ENCODE peak calls at places on chromosomes 11 and 22, in five cellular contexts. One of them, this sample, is unnamed.
A peak's percentile ranks its signal among the peaks of the same experiment; 100 is the strongest.

GRCh38 chr11:47004595-47005033 is 68.1 kb downstream of the CSTPP1 start:
- DNase-seq in left cardiac atrium: peak; percentile 83
- DNase-seq in activated CD4-positive, alpha-beta T cell treated with anti-CD3 and anti-CD28 coated beads for 1 hour: no peak
- DNase-seq in posterior cingulate gyrus: peak; percentile 35
- DNase-seq in WTC11: no peak
- DNase-seq in this sample: peak; percentile 2

GRCh38 chr11:26365284-26365683 is 33.4 kb downstream of the ANO3 start:
- DNase-seq in left cardiac atrium: no peak
- DNase-seq in activated CD4-positive, alpha-beta T cell treated with anti-CD3 and anti-CD28 coated beads for 1 hour: no peak
- DNase-seq in posterior cingulate gyrus: no peak
- DNase-seq in WTC11: no peak
- DNase-seq in this sample: no peak

GRCh38 chr11:1827095-1827797 is 7.5 kb upstream of the SYT8 start:
- DNase-seq in left cardiac atrium: peak; percentile 64
- DNase-seq in activated CD4-positive, alpha-beta T cell treated with anti-CD3 and anti-CD28 coated beads for 1 hour: no peak
- DNase-seq in posterior cingulate gyrus: peak; percentile 61
- DNase-seq in WTC11: no peak
- DNase-seq in this sample: no peak

GRCh38 chr11:16738198-16738948 is at the start of gene C11orf58:
- DNase-seq in left cardiac atrium: peak; percentile 96
- DNase-seq in activated CD4-positive, alpha-beta T cell treated with anti-CD3 and anti-CD28 coated beads for 1 hour: peak; percentile 92
- DNase-seq in posterior cingulate gyrus: peak; percentile 93
- DNase-seq in WTC11: peak; percentile 97
- DNase-seq in this sample: peak; percentile 95

GRCh38 chr11:132803436-132803835 is 728.9 kb downstream of the OPCML start:
- DNase-seq in left cardiac atrium: no peak
- DNase-seq in activated CD4-positive, alpha-beta T cell treated with anti-CD3 and anti-CD28 coated beads for 1 hour: no peak
- DNase-seq in posterior cingulate gyrus: no peak
- DNase-seq in WTC11: no peak
- DNase-seq in this sample: no peak

GRCh38 chr11:94132152-94132558 is 3.5 kb downstream of the PANX1 start:
- DNase-seq in left cardiac atrium: peak; percentile 65
- DNase-seq in activated CD4-positive, alpha-beta T cell treated with anti-CD3 and anti-CD28 coated beads for 1 hour: no peak
- DNase-seq in posterior cingulate gyrus: no peak
- DNase-seq in WTC11: no peak
- DNase-seq in this sample: no peak

GRCh38 chr11:6362868-6363678 is 27.2 kb upstream of the SMPD1 start:
- DNase-seq in left cardiac atrium: peak; percentile 85
- DNase-seq in activated CD4-positive, alpha-beta T cell treated with anti-CD3 and anti-CD28 coated beads for 1 hour: peak; percentile 51
- DNase-seq in posterior cingulate gyrus: peak; percentile 66
- DNase-seq in WTC11: peak; percentile 89
- DNase-seq in this sample: peak; percentile 32

GRCh38 chr11:120652705-120653335 is 141.3 kb downstream of the GRIK4 start:
- DNase-seq in left cardiac atrium: no peak
- DNase-seq in activated CD4-positive, alpha-beta T cell treated with anti-CD3 and anti-CD28 coated beads for 1 hour: no peak
- DNase-seq in posterior cingulate gyrus: no peak
- DNase-seq in WTC11: no peak
- DNase-seq in this sample: no peak

GRCh38 chr11:74388678-74389327 is 9.4 kb downstream of the PGM2L1 start:
- DNase-seq in left cardiac atrium: peak; percentile 44
- DNase-seq in activated CD4-positive, alpha-beta T cell treated with anti-CD3 and anti-CD28 coated beads for 1 hour: peak; percentile 19
- DNase-seq in posterior cingulate gyrus: peak; percentile 27
- DNase-seq in WTC11: no peak
- DNase-seq in this sample: no peak

GRCh38 chr11:6418958-6419611 is at the start of gene APBB1:
- DNase-seq in left cardiac atrium: peak; percentile 75
- DNase-seq in activated CD4-positive, alpha-beta T cell treated with anti-CD3 and anti-CD28 coated beads for 1 hour: peak; percentile 64
- DNase-seq in posterior cingulate gyrus: peak; percentile 58
- DNase-seq in WTC11: peak; percentile 68
- DNase-seq in this sample: no peak

GRCh38 chr22:30228509-30229359 is 17.8 kb downstream of the LIF start:
- DNase-seq in left cardiac atrium: no peak
- DNase-seq in activated CD4-positive, alpha-beta T cell treated with anti-CD3 and anti-CD28 coated beads for 1 hour: no peak
- DNase-seq in posterior cingulate gyrus: no peak
- DNase-seq in WTC11: no peak
- DNase-seq in this sample: no peak

GRCh38 chr11:94895451-94895850 is 77.9 kb downstream of the CWC15 start:
- DNase-seq in left cardiac atrium: no peak
- DNase-seq in activated CD4-positive, alpha-beta T cell treated with anti-CD3 and anti-CD28 coated beads for 1 hour: no peak
- DNase-seq in posterior cingulate gyrus: no peak
- DNase-seq in WTC11: no peak
- DNase-seq in this sample: no peak

GRCh38 chr11:114609429-114609828 is 13.8 kb upstream of the NXPE4 start:
- DNase-seq in left cardiac atrium: no peak
- DNase-seq in activated CD4-positive, alpha-beta T cell treated with anti-CD3 and anti-CD28 coated beads for 1 hour: no peak
- DNase-seq in posterior cingulate gyrus: no peak
- DNase-seq in WTC11: no peak
- DNase-seq in this sample: no peak

GRCh38 chr11:31443802-31444201 is 65.6 kb downstream of the IMMP1L start:
- DNase-seq in left cardiac atrium: no peak
- DNase-seq in activated CD4-positive, alpha-beta T cell treated with anti-CD3 and anti-CD28 coated beads for 1 hour: no peak
- DNase-seq in posterior cingulate gyrus: no peak
- DNase-seq in WTC11: no peak
- DNase-seq in this sample: no peak

GRCh38 chr22:44352378-44353062 is 39.8 kb upstream of the SHISAL1 start:
- DNase-seq in left cardiac atrium: peak; percentile 10
- DNase-seq in activated CD4-positive, alpha-beta T cell treated with anti-CD3 and anti-CD28 coated beads for 1 hour: no peak
- DNase-seq in posterior cingulate gyrus: no peak
- DNase-seq in WTC11: no peak
- DNase-seq in this sample: no peak

GRCh38 chr11:64086263-64086938 is 50.7 kb downstream of the FLRT1 start:
- DNase-seq in left cardiac atrium: no peak
- DNase-seq in activated CD4-positive, alpha-beta T cell treated with anti-CD3 and anti-CD28 coated beads for 1 hour: no peak
- DNase-seq in posterior cingulate gyrus: peak; percentile 57
- DNase-seq in WTC11: no peak
- DNase-seq in this sample: no peak

GRCh38 chr11:47551086-47551485 is 1.8 kb downstream of the CELF1 start:
- DNase-seq in left cardiac atrium: no peak
- DNase-seq in activated CD4-positive, alpha-beta T cell treated with anti-CD3 and anti-CD28 coated beads for 1 hour: no peak
- DNase-seq in posterior cingulate gyrus: no peak
- DNase-seq in WTC11: no peak
- DNase-seq in this sample: no peak

This sample was measured in amygdala.